ENCODE peak calls at places on chromosome 10, in four cellular contexts. N is lung microvascular endothelial cell, G is Calu3, C is tibial nerve. S is an unnamed sample.

GRCh38 chr10:130795819-130796218 is 515.7 kb downstream of the TCERG1L start:
- DNase-seq in N (no peak), G (no peak), C (no peak), S (no peak)

GRCh38 chr10:50545846-50546245 is 77.9 kb downstream of the SGMS1 start:
- DNase-seq in N (no peak), G (no peak), C (no peak), S (no peak)

GRCh38 chr10:130363899-130364298 is 227.7 kb downstream of the GLRX3 start:
- DNase-seq in N (no peak), G (no peak), C (no peak), S (no peak)

GRCh38 chr10:88497878-88498277 is 85.2 kb downstream of the RNLS start:
- DNase-seq in N (no peak), G (no peak), C (no peak), S (no peak)

GRCh38 chr10:33333260-33334169 is 952 bp downstream of the NRP1 start:
- DNase-seq in N (peak; percentile 47), G (peak; percentile 37), C (no peak), S (no peak)

GRCh38 chr10:124035928-124036558 is 57.4 kb downstream of the CHST15 start:
- DNase-seq in N (no peak), G (peak; percentile 57), C (no peak), S (peak; percentile 27)

GRCh38 chr10:84333864-84334451 is 5.6 kb downstream of the CCSER2 start:
- DNase-seq in N (peak; percentile 20), G (no peak), C (no peak), S (no peak)

GRCh38 chr10:49365275-49365674 is 30.6 kb downstream of the DRGX start:
- DNase-seq in N (no peak), G (no peak), C (no peak), S (no peak)

GRCh38 chr10:65581426-65582026 is 1344.3 kb upstream of the LRRTM3 start:
- DNase-seq in N (no peak), G (no peak), C (no peak), S (no peak)

GRCh38 chr10:52729259-52730104 is 43.1 kb downstream of the MBL2 start:
- DNase-seq in N (peak; percentile 56), G (no peak), C (no peak), S (no peak)

GRCh38 chr10:6102128-6102527 is 13.3 kb downstream of the RBM17 start:
- DNase-seq in N (no peak), G (no peak), C (no peak), S (no peak)

GRCh38 chr10:88209837-88210552 is 346.6 kb downstream of the PTEN start:
- DNase-seq in N (no peak), G (no peak), C (no peak), S (no peak)

GRCh38 chr10:50594012-50594411 is 29.7 kb downstream of the SGMS1 start:
- DNase-seq in N (peak; percentile 76), G (no peak), C (no peak), S (no peak)

GRCh38 chr10:54496852-54497251 is 304.2 kb downstream of the PCDH15 start:
- DNase-seq in N (no peak), G (no peak), C (no peak), S (no peak)

GRCh38 chr10:100912013-100912608 is 652 bp upstream of the SLF2 start:
- DNase-seq in N (peak; percentile 29), G (no peak), C (no peak), S (no peak)

S was measured in heart right ventricle.